ENCODE peak calls at places on chromosomes 1 and 21, in four cellular contexts. One of them, this sample, is unnamed.

GRCh38 chr21:29192999-29193563 is 62.6 kb downstream of the MAP3K7CL start:
- DNase-seq in IMR-90: no peak
- DNase-seq in mucosa of descending colon: no peak
- DNase-seq in HFF-Myc: no peak
- DNase-seq in this sample: no peak

GRCh38 chr1:18147672-18148071 is 40.1 kb downstream of the IGSF21 start:
- DNase-seq in mucosa of descending colon: no peak
- DNase-seq in HFF-Myc: no peak
- DNase-seq in IMR-90: no peak
- DNase-seq in this sample: no peak

GRCh38 chr1:26259578-26259977 is 20.3 kb upstream of the SH3BGRL3 start:
- DNase-seq in HFF-Myc: no peak
- DNase-seq in mucosa of descending colon: no peak
- DNase-seq in IMR-90: no peak
- DNase-seq in this sample: no peak

GRCh38 chr1:14836426-14837140 is 238.1 kb downstream of the KAZN start:
- DNase-seq in IMR-90: no peak
- DNase-seq in mucosa of descending colon: no peak
- DNase-seq in HFF-Myc: no peak
- DNase-seq in this sample: no peak

GRCh38 chr1:110055493-110056283 is 14.8 kb downstream of the ALX3 start:
- DNase-seq in IMR-90: peak
- DNase-seq in HFF-Myc: no peak
- DNase-seq in mucosa of descending colon: no peak
- DNase-seq in this sample: no peak

GRCh38 chr1:44628962-44629756 is 45.1 kb downstream of the TMEM53 start:
- DNase-seq in IMR-90: peak
- DNase-seq in mucosa of descending colon: no peak
- DNase-seq in HFF-Myc: peak
- DNase-seq in this sample: no peak

GRCh38 chr1:31798433-31799195 is 17.2 kb downstream of the SPOCD1 start:
- DNase-seq in HFF-Myc: peak
- DNase-seq in IMR-90: peak
- DNase-seq in mucosa of descending colon: no peak
- DNase-seq in this sample: peak

GRCh38 chr21:41346758-41347157 is 15.1 kb upstream of the MX2 start:
- DNase-seq in mucosa of descending colon: no peak
- DNase-seq in HFF-Myc: no peak
- DNase-seq in IMR-90: no peak
- DNase-seq in this sample: no peak

GRCh38 chr1:66246371-66247262 is 287.3 kb upstream of the SGIP1 start:
- DNase-seq in mucosa of descending colon: no peak
- DNase-seq in HFF-Myc: no peak
- DNase-seq in IMR-90: no peak
- DNase-seq in this sample: no peak

GRCh38 chr1:36882536-36883285 is 151.6 kb downstream of the GRIK3 start:
- DNase-seq in mucosa of descending colon: no peak
- DNase-seq in IMR-90: no peak
- DNase-seq in HFF-Myc: no peak
- DNase-seq in this sample: no peak

DNA sequence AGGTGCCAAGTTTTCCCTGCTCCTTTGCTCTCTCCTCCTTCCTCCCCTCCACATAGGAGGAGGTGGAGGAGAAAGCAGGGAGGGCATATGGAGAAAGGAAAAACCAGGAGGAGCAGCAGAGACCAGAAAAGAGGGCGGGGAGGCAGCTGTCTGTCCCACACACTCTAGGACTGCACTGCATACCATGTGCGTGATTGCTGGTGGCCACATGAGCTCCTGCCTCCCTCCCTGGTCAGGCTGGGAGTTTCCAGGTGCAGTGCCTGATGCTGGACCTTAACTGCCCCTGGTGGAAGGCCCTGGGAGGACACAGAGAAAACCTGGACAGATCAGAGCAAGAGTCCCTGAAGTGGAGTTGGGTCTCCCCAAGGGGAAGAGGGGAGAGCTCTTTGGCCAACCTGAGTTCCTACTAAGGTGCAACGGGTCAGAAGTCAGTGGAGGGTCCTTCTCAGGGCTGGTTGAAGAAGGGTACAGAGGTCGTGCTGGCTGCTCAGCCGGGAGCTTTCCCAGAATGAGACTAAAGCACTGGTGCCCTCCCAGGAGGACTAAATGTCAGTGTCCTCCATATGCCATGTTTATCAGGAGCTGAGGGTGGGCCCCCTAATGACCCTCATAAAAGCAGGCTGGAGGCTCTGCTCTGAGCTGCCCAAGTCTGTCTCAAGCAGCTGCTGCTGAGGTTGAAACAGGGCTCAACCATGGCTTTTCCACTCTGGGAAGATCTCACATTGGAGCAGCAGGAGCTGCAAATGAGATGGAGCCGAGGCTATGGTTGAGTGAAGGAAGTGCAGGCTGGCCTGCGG is 3.5 kb upstream of the LGR6 start:
- DNase-seq in mucosa of descending colon: no peak
- DNase-seq in IMR-90: peak
- DNase-seq in HFF-Myc: no peak
- DNase-seq in this sample: no peak
- TF ChIP-seq CTCF in mucosa of descending colon: no peak
- TF ChIP-seq CTCF in IMR-90: peak
- TF ChIP-seq CTCF in HFF-Myc: no peak
- TF ChIP-seq CTCF in this sample: peak

GRCh38 chr1:16072095-16072494 is 1.4 kb downstream of the FAM131C start:
- DNase-seq in mucosa of descending colon: no peak
- DNase-seq in IMR-90: no peak
- DNase-seq in HFF-Myc: no peak
- DNase-seq in this sample: no peak

GRCh38 chr1:16074217-16074616 is 766 bp upstream of the FAM131C start:
- DNase-seq in IMR-90: no peak
- DNase-seq in mucosa of descending colon: no peak
- DNase-seq in HFF-Myc: no peak
- DNase-seq in this sample: no peak

GRCh38 chr1:16072616-16073484 is 601 bp downstream of the FAM131C start:
- DNase-seq in HFF-Myc: no peak
- DNase-seq in IMR-90: no peak
- DNase-seq in mucosa of descending colon: no peak
- DNase-seq in this sample: no peak

GRCh38 chr1:16075337-16076002 is 2.0 kb upstream of the FAM131C start:
- DNase-seq in IMR-90: peak
- DNase-seq in mucosa of descending colon: no peak
- DNase-seq in HFF-Myc: no peak
- DNase-seq in this sample: no peak

GRCh38 chr1:16073490-16074104 is at the start of gene FAM131C:
- DNase-seq in IMR-90: no peak
- DNase-seq in mucosa of descending colon: peak
- DNase-seq in HFF-Myc: no peak
- DNase-seq in this sample: no peak
- TF ChIP-seq CTCF in IMR-90: peak
- TF ChIP-seq CTCF in mucosa of descending colon: peak
- TF ChIP-seq CTCF in HFF-Myc: peak
- TF ChIP-seq CTCF in this sample: peak

GRCh38 chr1:199242601-199243000 is 603.8 kb downstream of the PTPRC start:
- DNase-seq in HFF-Myc: no peak
- DNase-seq in IMR-90: no peak
- DNase-seq in mucosa of descending colon: no peak
- DNase-seq in this sample: no peak

GRCh38 chr1:199242162-199242561 is 603.3 kb downstream of the PTPRC start:
- DNase-seq in mucosa of descending colon: no peak
- DNase-seq in IMR-90: no peak
- DNase-seq in HFF-Myc: no peak
- DNase-seq in this sample: no peak

GRCh38 chr1:199247891-199248290 is 609.1 kb downstream of the PTPRC start:
- DNase-seq in HFF-Myc: no peak
- DNase-seq in mucosa of descending colon: no peak
- DNase-seq in IMR-90: no peak
- DNase-seq in this sample: no peak

GRCh38 chr1:199246716-199247115 is 607.9 kb downstream of the PTPRC start:
- DNase-seq in HFF-Myc: no peak
- DNase-seq in mucosa of descending colon: no peak
- DNase-seq in IMR-90: no peak
- DNase-seq in this sample: no peak

GRCh38 chr1:199243423-199244061 is 604.7 kb downstream of the PTPRC start:
- DNase-seq in IMR-90: peak
- DNase-seq in mucosa of descending colon: peak
- DNase-seq in HFF-Myc: peak
- DNase-seq in this sample: no peak
- TF ChIP-seq CTCF in IMR-90: peak
- TF ChIP-seq CTCF in mucosa of descending colon: peak
- TF ChIP-seq CTCF in HFF-Myc: peak
- TF ChIP-seq CTCF in this sample: peak

DNA sequence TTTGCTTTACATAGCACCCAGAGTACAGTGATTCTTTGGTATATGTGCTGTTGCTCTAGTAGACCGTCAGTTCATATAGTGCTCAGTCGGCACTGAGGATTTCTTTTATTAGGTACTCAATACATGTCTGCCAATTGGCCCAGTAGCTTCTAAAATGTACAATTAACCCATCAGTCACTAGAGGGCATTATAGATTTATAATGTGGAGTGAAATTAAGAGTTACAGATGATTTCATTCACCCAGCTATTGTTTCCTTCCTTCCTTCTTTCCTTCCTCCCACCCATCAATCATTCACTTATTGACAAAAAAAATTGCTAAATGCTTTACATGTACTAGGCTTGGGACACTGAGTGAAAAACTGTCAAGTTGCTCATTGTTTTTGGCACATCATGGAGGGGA is 263.6 kb upstream of the USP24 start:
- DNase-seq in IMR-90: peak
- DNase-seq in HFF-Myc: no peak
- DNase-seq in mucosa of descending colon: no peak
- DNase-seq in this sample: no peak
- TF ChIP-seq CTCF in IMR-90: peak
- TF ChIP-seq CTCF in HFF-Myc: no peak
- TF ChIP-seq CTCF in mucosa of descending colon: no peak
- TF ChIP-seq CTCF in this sample: no peak

DNA sequence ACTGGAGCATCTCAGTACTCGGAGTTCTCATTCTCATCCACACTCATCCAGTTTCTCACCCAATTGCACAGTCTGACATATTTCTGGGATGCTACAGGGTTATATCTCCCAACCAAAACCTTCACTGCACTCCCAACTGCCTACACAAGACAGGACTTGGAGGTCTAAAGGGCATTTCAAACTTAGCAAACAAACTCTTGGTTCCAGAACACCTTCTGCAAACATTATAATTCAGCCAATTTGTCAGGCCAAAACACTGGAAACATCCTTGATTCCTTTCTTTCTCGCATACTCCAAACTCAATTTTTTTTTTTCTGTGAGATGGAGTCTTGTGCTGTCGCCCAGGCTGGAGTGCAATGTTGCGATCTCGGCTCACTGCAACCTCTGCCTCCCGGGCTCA is 7.9 kb downstream of the SLAMF1 start:
- DNase-seq in IMR-90: no peak
- DNase-seq in mucosa of descending colon: no peak
- DNase-seq in HFF-Myc: no peak
- DNase-seq in this sample: no peak
- TF ChIP-seq CTCF in IMR-90: no peak
- TF ChIP-seq CTCF in mucosa of descending colon: no peak
- TF ChIP-seq CTCF in HFF-Myc: no peak
- TF ChIP-seq CTCF in this sample: no peak